ENCODE peak calls at places on chromosome 9, in eight cellular contexts. One of them, this sample, is unnamed.

GRCh38 chr9:21432640-21433425 is 7.4 kb upstream of the IFNA1 start:
- DNase-seq in effector CD8-positive, alpha-beta T cell: no peak
- DNase-seq in iPS-NIHi11: no peak
- DNase-seq in activated T-helper 1 cell treated with Interleukin-2 at 50 U/mL for 16 hours: no peak
- DNase-seq in WERI-Rb-1: no peak
- DNase-seq in adipocyte: no peak
- DNase-seq in activated CD4-positive, alpha-beta T cell treated with anti-CD3 and anti-CD28 coated beads, Interleukin-2, amount 50 U/mL, for 1 hour: no peak
- DNase-seq in stimulated activated CD4-positive, alpha-beta T cell treated with anti-CD3 and anti-CD28 coated beads, Interleukin-4, amount 100 ng/mL, for 4 hours: no peak
- DNase-seq in this sample: no peak

GRCh38 chr9:12884736-12885395 is 110.0 kb downstream of the LURAP1L start:
- DNase-seq in activated T-helper 1 cell treated with Interleukin-2 at 50 U/mL for 16 hours: no peak
- DNase-seq in iPS-NIHi11: no peak
- DNase-seq in effector CD8-positive, alpha-beta T cell: no peak
- DNase-seq in adipocyte: peak
- DNase-seq in activated CD4-positive, alpha-beta T cell treated with anti-CD3 and anti-CD28 coated beads, Interleukin-2, amount 50 U/mL, for 1 hour: no peak
- DNase-seq in WERI-Rb-1: no peak
- DNase-seq in stimulated activated CD4-positive, alpha-beta T cell treated with anti-CD3 and anti-CD28 coated beads, Interleukin-4, amount 100 ng/mL, for 4 hours: no peak
- DNase-seq in this sample: peak

GRCh38 chr9:79012561-79012960 is 559.2 kb upstream of the TLE4 start:
- DNase-seq in adipocyte: no peak
- DNase-seq in effector CD8-positive, alpha-beta T cell: no peak
- DNase-seq in stimulated activated CD4-positive, alpha-beta T cell treated with anti-CD3 and anti-CD28 coated beads, Interleukin-4, amount 100 ng/mL, for 4 hours: no peak
- DNase-seq in activated CD4-positive, alpha-beta T cell treated with anti-CD3 and anti-CD28 coated beads, Interleukin-2, amount 50 U/mL, for 1 hour: no peak
- DNase-seq in WERI-Rb-1: no peak
- DNase-seq in activated T-helper 1 cell treated with Interleukin-2 at 50 U/mL for 16 hours: no peak
- DNase-seq in iPS-NIHi11: no peak
- DNase-seq in this sample: peak

GRCh38 chr9:109474170-109474569 is 23.9 kb downstream of the PTPN3 start:
- DNase-seq in activated T-helper 1 cell treated with Interleukin-2 at 50 U/mL for 16 hours: no peak
- DNase-seq in effector CD8-positive, alpha-beta T cell: no peak
- DNase-seq in adipocyte: no peak
- DNase-seq in stimulated activated CD4-positive, alpha-beta T cell treated with anti-CD3 and anti-CD28 coated beads, Interleukin-4, amount 100 ng/mL, for 4 hours: no peak
- DNase-seq in activated CD4-positive, alpha-beta T cell treated with anti-CD3 and anti-CD28 coated beads, Interleukin-2, amount 50 U/mL, for 1 hour: no peak
- DNase-seq in WERI-Rb-1: no peak
- DNase-seq in iPS-NIHi11: no peak
- DNase-seq in this sample: no peak

GRCh38 chr9:130997395-130997684 is 11.6 kb upstream of the LAMC3 start:
- DNase-seq in iPS-NIHi11: no peak
- DNase-seq in adipocyte: no peak
- DNase-seq in activated T-helper 1 cell treated with Interleukin-2 at 50 U/mL for 16 hours: no peak
- DNase-seq in WERI-Rb-1: no peak
- DNase-seq in stimulated activated CD4-positive, alpha-beta T cell treated with anti-CD3 and anti-CD28 coated beads, Interleukin-4, amount 100 ng/mL, for 4 hours: no peak
- DNase-seq in effector CD8-positive, alpha-beta T cell: no peak
- DNase-seq in activated CD4-positive, alpha-beta T cell treated with anti-CD3 and anti-CD28 coated beads, Interleukin-2, amount 50 U/mL, for 1 hour: no peak
- DNase-seq in this sample: no peak

GRCh38 chr9:84139296-84140100 is 158.9 kb downstream of the RMI1 start:
- DNase-seq in effector CD8-positive, alpha-beta T cell: no peak
- DNase-seq in activated T-helper 1 cell treated with Interleukin-2 at 50 U/mL for 16 hours: no peak
- DNase-seq in iPS-NIHi11: no peak
- DNase-seq in stimulated activated CD4-positive, alpha-beta T cell treated with anti-CD3 and anti-CD28 coated beads, Interleukin-4, amount 100 ng/mL, for 4 hours: no peak
- DNase-seq in WERI-Rb-1: no peak
- DNase-seq in activated CD4-positive, alpha-beta T cell treated with anti-CD3 and anti-CD28 coated beads, Interleukin-2, amount 50 U/mL, for 1 hour: no peak
- DNase-seq in adipocyte: peak
- DNase-seq in this sample: no peak

GRCh38 chr9:92638621-92639101 is 31.3 kb downstream of the IPPK start:
- DNase-seq in stimulated activated CD4-positive, alpha-beta T cell treated with anti-CD3 and anti-CD28 coated beads, Interleukin-4, amount 100 ng/mL, for 4 hours: no peak
- DNase-seq in iPS-NIHi11: no peak
- DNase-seq in activated CD4-positive, alpha-beta T cell treated with anti-CD3 and anti-CD28 coated beads, Interleukin-2, amount 50 U/mL, for 1 hour: no peak
- DNase-seq in WERI-Rb-1: no peak
- DNase-seq in effector CD8-positive, alpha-beta T cell: no peak
- DNase-seq in adipocyte: no peak
- DNase-seq in activated T-helper 1 cell treated with Interleukin-2 at 50 U/mL for 16 hours: no peak
- DNase-seq in this sample: no peak

GRCh38 chr9:111891910-111892499 is 4.6 kb upstream of the UGCG start:
- DNase-seq in WERI-Rb-1: no peak
- DNase-seq in stimulated activated CD4-positive, alpha-beta T cell treated with anti-CD3 and anti-CD28 coated beads, Interleukin-4, amount 100 ng/mL, for 4 hours: no peak
- DNase-seq in effector CD8-positive, alpha-beta T cell: no peak
- DNase-seq in adipocyte: no peak
- DNase-seq in activated T-helper 1 cell treated with Interleukin-2 at 50 U/mL for 16 hours: no peak
- DNase-seq in activated CD4-positive, alpha-beta T cell treated with anti-CD3 and anti-CD28 coated beads, Interleukin-2, amount 50 U/mL, for 1 hour: no peak
- DNase-seq in iPS-NIHi11: no peak
- DNase-seq in this sample: no peak

GRCh38 chr9:92952861-92953620 is 5.7 kb downstream of the FGD3 start:
- DNase-seq in activated CD4-positive, alpha-beta T cell treated with anti-CD3 and anti-CD28 coated beads, Interleukin-2, amount 50 U/mL, for 1 hour: no peak
- DNase-seq in effector CD8-positive, alpha-beta T cell: no peak
- DNase-seq in adipocyte: peak
- DNase-seq in WERI-Rb-1: no peak
- DNase-seq in iPS-NIHi11: no peak
- DNase-seq in activated T-helper 1 cell treated with Interleukin-2 at 50 U/mL for 16 hours: no peak
- DNase-seq in stimulated activated CD4-positive, alpha-beta T cell treated with anti-CD3 and anti-CD28 coated beads, Interleukin-4, amount 100 ng/mL, for 4 hours: no peak
- DNase-seq in this sample: no peak

GRCh38 chr9:37141015-37141414 is 20.6 kb downstream of the ZCCHC7 start:
- DNase-seq in WERI-Rb-1: no peak
- DNase-seq in stimulated activated CD4-positive, alpha-beta T cell treated with anti-CD3 and anti-CD28 coated beads, Interleukin-4, amount 100 ng/mL, for 4 hours: no peak
- DNase-seq in adipocyte: no peak
- DNase-seq in activated T-helper 1 cell treated with Interleukin-2 at 50 U/mL for 16 hours: no peak
- DNase-seq in activated CD4-positive, alpha-beta T cell treated with anti-CD3 and anti-CD28 coated beads, Interleukin-2, amount 50 U/mL, for 1 hour: no peak
- DNase-seq in iPS-NIHi11: no peak
- DNase-seq in effector CD8-positive, alpha-beta T cell: no peak
- DNase-seq in this sample: no peak

GRCh38 chr9:99782962-99783718 is 38.5 kb upstream of the NR4A3 start:
- DNase-seq in activated T-helper 1 cell treated with Interleukin-2 at 50 U/mL for 16 hours: no peak
- DNase-seq in activated CD4-positive, alpha-beta T cell treated with anti-CD3 and anti-CD28 coated beads, Interleukin-2, amount 50 U/mL, for 1 hour: no peak
- DNase-seq in iPS-NIHi11: no peak
- DNase-seq in effector CD8-positive, alpha-beta T cell: no peak
- DNase-seq in stimulated activated CD4-positive, alpha-beta T cell treated with anti-CD3 and anti-CD28 coated beads, Interleukin-4, amount 100 ng/mL, for 4 hours: no peak
- DNase-seq in adipocyte: no peak
- DNase-seq in WERI-Rb-1: no peak
- DNase-seq in this sample: no peak

GRCh38 chr9:123548749-123549545 is 192.9 kb downstream of the CRB2 start:
- DNase-seq in adipocyte: no peak
- DNase-seq in activated T-helper 1 cell treated with Interleukin-2 at 50 U/mL for 16 hours: no peak
- DNase-seq in effector CD8-positive, alpha-beta T cell: no peak
- DNase-seq in activated CD4-positive, alpha-beta T cell treated with anti-CD3 and anti-CD28 coated beads, Interleukin-2, amount 50 U/mL, for 1 hour: no peak
- DNase-seq in iPS-NIHi11: no peak
- DNase-seq in stimulated activated CD4-positive, alpha-beta T cell treated with anti-CD3 and anti-CD28 coated beads, Interleukin-4, amount 100 ng/mL, for 4 hours: peak
- DNase-seq in WERI-Rb-1: no peak
- DNase-seq in this sample: no peak

GRCh38 chr9:72041775-72042194 is 18.6 kb downstream of the C9orf57 start:
- DNase-seq in iPS-NIHi11: peak
- DNase-seq in effector CD8-positive, alpha-beta T cell: no peak
- DNase-seq in WERI-Rb-1: no peak
- DNase-seq in stimulated activated CD4-positive, alpha-beta T cell treated with anti-CD3 and anti-CD28 coated beads, Interleukin-4, amount 100 ng/mL, for 4 hours: no peak
- DNase-seq in activated T-helper 1 cell treated with Interleukin-2 at 50 U/mL for 16 hours: no peak
- DNase-seq in activated CD4-positive, alpha-beta T cell treated with anti-CD3 and anti-CD28 coated beads, Interleukin-2, amount 50 U/mL, for 1 hour: no peak
- DNase-seq in adipocyte: peak
- DNase-seq in this sample: peak

GRCh38 chr9:127396253-127396807 is 639 bp upstream of the SLC2A8 start:
- DNase-seq in stimulated activated CD4-positive, alpha-beta T cell treated with anti-CD3 and anti-CD28 coated beads, Interleukin-4, amount 100 ng/mL, for 4 hours: no peak
- DNase-seq in activated T-helper 1 cell treated with Interleukin-2 at 50 U/mL for 16 hours: no peak
- DNase-seq in iPS-NIHi11: peak
- DNase-seq in activated CD4-positive, alpha-beta T cell treated with anti-CD3 and anti-CD28 coated beads, Interleukin-2, amount 50 U/mL, for 1 hour: no peak
- DNase-seq in effector CD8-positive, alpha-beta T cell: no peak
- DNase-seq in adipocyte: no peak
- DNase-seq in WERI-Rb-1: no peak
- DNase-seq in this sample: no peak

GRCh38 chr9:27183701-27184100 is 74.7 kb downstream of the TEK start:
- DNase-seq in stimulated activated CD4-positive, alpha-beta T cell treated with anti-CD3 and anti-CD28 coated beads, Interleukin-4, amount 100 ng/mL, for 4 hours: no peak
- DNase-seq in adipocyte: no peak
- DNase-seq in activated T-helper 1 cell treated with Interleukin-2 at 50 U/mL for 16 hours: no peak
- DNase-seq in WERI-Rb-1: no peak
- DNase-seq in iPS-NIHi11: no peak
- DNase-seq in activated CD4-positive, alpha-beta T cell treated with anti-CD3 and anti-CD28 coated beads, Interleukin-2, amount 50 U/mL, for 1 hour: no peak
- DNase-seq in effector CD8-positive, alpha-beta T cell: no peak
- DNase-seq in this sample: no peak

GRCh38 chr9:5455181-5455580 is 4.8 kb downstream of the CD274 start:
- DNase-seq in iPS-NIHi11: no peak
- DNase-seq in activated T-helper 1 cell treated with Interleukin-2 at 50 U/mL for 16 hours: no peak
- DNase-seq in effector CD8-positive, alpha-beta T cell: no peak
- DNase-seq in stimulated activated CD4-positive, alpha-beta T cell treated with anti-CD3 and anti-CD28 coated beads, Interleukin-4, amount 100 ng/mL, for 4 hours: no peak
- DNase-seq in WERI-Rb-1: no peak
- DNase-seq in adipocyte: peak
- DNase-seq in activated CD4-positive, alpha-beta T cell treated with anti-CD3 and anti-CD28 coated beads, Interleukin-2, amount 50 U/mL, for 1 hour: no peak
- DNase-seq in this sample: peak

GRCh38 chr9:117205806-117206205 is 209.1 kb downstream of the ASTN2 start:
- DNase-seq in iPS-NIHi11: no peak
- DNase-seq in WERI-Rb-1: no peak
- DNase-seq in activated T-helper 1 cell treated with Interleukin-2 at 50 U/mL for 16 hours: no peak
- DNase-seq in adipocyte: no peak
- DNase-seq in activated CD4-positive, alpha-beta T cell treated with anti-CD3 and anti-CD28 coated beads, Interleukin-2, amount 50 U/mL, for 1 hour: no peak
- DNase-seq in effector CD8-positive, alpha-beta T cell: no peak
- DNase-seq in stimulated activated CD4-positive, alpha-beta T cell treated with anti-CD3 and anti-CD28 coated beads, Interleukin-4, amount 100 ng/mL, for 4 hours: no peak
- DNase-seq in this sample: peak

GRCh38 chr9:78235296-78235770 is 542 bp upstream of the CEP78 start:
- DNase-seq in WERI-Rb-1: no peak
- DNase-seq in activated T-helper 1 cell treated with Interleukin-2 at 50 U/mL for 16 hours: no peak
- DNase-seq in activated CD4-positive, alpha-beta T cell treated with anti-CD3 and anti-CD28 coated beads, Interleukin-2, amount 50 U/mL, for 1 hour: no peak
- DNase-seq in adipocyte: peak
- DNase-seq in stimulated activated CD4-positive, alpha-beta T cell treated with anti-CD3 and anti-CD28 coated beads, Interleukin-4, amount 100 ng/mL, for 4 hours: no peak
- DNase-seq in effector CD8-positive, alpha-beta T cell: no peak
- DNase-seq in iPS-NIHi11: no peak
- DNase-seq in this sample: no peak

GRCh38 chr9:133955821-133956411 is 36.2 kb downstream of the VAV2 start:
- DNase-seq in effector CD8-positive, alpha-beta T cell: peak
- DNase-seq in stimulated activated CD4-positive, alpha-beta T cell treated with anti-CD3 and anti-CD28 coated beads, Interleukin-4, amount 100 ng/mL, for 4 hours: peak
- DNase-seq in WERI-Rb-1: peak
- DNase-seq in activated T-helper 1 cell treated with Interleukin-2 at 50 U/mL for 16 hours: no peak
- DNase-seq in activated CD4-positive, alpha-beta T cell treated with anti-CD3 and anti-CD28 coated beads, Interleukin-2, amount 50 U/mL, for 1 hour: peak
- DNase-seq in iPS-NIHi11: peak
- DNase-seq in adipocyte: peak
- DNase-seq in this sample: no peak

This sample was measured in non-pigmented ciliary epithelial cell.